ENCODE peak calls at places on chromosomes 7 and 10, in five cellular contexts. A, T, C, W and V are unnamed samples.

GRCh38 chr7:48426966-48427555 is 255.8 kb downstream of the ABCA13 start:
- DNase-seq in C (peak; percentile 31), T (peak; percentile 63), A (peak; percentile 77), W (no peak), V (peak; percentile 2)

GRCh38 chr10:72025832-72026231 is 61.6 kb downstream of the CHST3 start:
- DNase-seq in C (peak; percentile 74), A (no peak), W (no peak), T (peak; percentile 14), V (no peak)

GRCh38 chr7:73850781-73851207 is 8.5 kb upstream of the METTL27 start:
- DNase-seq in T (peak; percentile 98), W (no peak), A (peak; percentile 98), C (peak; percentile 63), V (peak; percentile 99)

GRCh38 chr7:51472017-51472296 is 155.3 kb upstream of the COBL start:
- DNase-seq in W (no peak), A (no peak), C (no peak), T (no peak), V (no peak)

GRCh38 chr7:151091003-151091402 is 4.7 kb downstream of the AGAP3 start:
- DNase-seq in T (no peak), A (no peak), C (no peak), W (no peak), V (no peak)

GRCh38 chr10:116952729-116953128 is 52.3 kb downstream of the SHTN1 start:
- DNase-seq in T (no peak), W (no peak), C (no peak), A (no peak), V (no peak)

GRCh38 chr10:24720096-24720495 is 3.6 kb downstream of the ARHGAP21 start:
- DNase-seq in T (no peak), A (no peak), C (no peak), W (no peak), V (no peak)

GRCh38 chr10:121243899-121244241 is 354.4 kb downstream of the FGFR2 start:
- DNase-seq in W (no peak), A (no peak), C (peak; percentile 38), T (no peak), V (no peak)

GRCh38 chr7:29364661-29365060 is 170.1 kb downstream of the CHN2 start:
- DNase-seq in W (no peak), T (no peak), A (no peak), C (no peak), V (no peak)

GRCh38 chr10:119428789-119429188 is 113.7 kb downstream of the RGS10 start:
- DNase-seq in T (peak; percentile 76), C (no peak), W (no peak), A (peak; percentile 88), V (no peak)

DNA sequence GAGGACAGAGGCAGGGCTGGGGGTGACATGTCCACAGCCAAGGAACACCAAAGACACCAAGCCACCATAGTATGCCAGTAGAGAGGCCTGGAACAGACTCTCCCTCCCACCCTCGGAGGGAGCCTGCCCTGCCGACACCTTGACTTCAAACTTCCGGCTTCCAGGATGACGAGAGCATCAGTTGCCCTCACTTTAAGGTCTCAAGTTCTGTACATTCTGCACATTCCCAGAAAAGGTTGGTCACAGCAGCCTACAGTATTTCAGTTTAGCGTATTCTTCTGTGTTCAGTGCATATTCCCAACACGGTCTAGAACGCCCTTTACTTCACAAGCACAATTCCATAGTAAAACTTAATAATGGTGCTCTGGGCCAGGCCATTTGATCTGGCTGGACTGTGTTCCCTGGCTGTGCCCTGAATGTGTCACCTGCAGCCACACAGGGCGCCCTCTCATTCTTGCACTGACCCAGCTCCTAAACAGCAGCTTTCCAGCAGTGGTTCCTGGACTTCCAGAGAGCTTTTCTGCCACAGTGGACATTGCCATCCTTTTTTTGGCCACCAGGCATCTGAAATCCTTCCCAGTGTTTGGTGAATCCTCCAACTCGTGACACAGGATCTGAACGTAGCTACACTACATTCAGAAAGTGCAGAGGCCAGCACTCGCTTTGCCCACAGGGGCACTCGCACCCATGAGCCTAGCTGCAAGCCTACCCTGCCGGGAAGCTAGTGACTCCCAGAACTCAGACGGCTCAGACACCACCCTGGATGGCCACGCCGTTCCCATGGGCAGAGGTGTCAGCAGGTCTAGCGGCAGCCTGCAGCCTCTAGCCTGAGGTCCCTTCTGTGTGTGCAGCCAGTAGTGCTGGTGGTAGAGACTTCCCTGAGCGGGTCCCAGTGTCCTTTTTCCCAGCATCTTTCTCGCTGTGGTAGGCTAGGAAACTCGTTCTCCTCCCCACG is 36.4 kb upstream of the INSIG1 start:
- DNase-seq in T (no peak), W (no peak), A (no peak), C (no peak), V (no peak)
- TF ChIP-seq CTCF in T (no peak), W (no peak), A (no peak), C (no peak), V (no peak)

DNA sequence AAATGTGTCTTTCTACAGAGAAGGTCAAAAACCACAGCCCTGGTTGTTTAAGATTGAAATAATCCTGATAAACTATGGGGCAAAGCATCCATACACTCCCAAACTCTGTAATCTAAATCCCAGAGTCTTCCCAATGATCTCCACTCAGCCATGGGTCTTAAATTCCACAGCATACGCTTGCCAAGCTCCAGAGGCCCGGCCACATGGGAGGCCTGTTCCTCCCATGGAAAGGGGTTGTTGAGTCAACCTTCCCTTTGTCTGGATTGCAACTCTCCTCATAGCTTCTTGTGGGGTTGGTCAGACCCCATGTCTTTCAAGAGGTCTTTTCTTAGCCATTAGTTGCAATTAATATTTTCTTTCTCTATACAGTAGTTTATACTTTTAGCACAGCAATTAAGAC is 718 bp upstream of the STEAP4 start:
- DNase-seq in C (no peak), A (no peak), W (no peak), T (no peak), V (no peak)
- H3K4me3 ChIP-seq in C (no peak overlapping the region), A (no peak overlapping the region), W (no peak overlapping the region), T (no peak overlapping the region), V (no peak overlapping the region)

DNA sequence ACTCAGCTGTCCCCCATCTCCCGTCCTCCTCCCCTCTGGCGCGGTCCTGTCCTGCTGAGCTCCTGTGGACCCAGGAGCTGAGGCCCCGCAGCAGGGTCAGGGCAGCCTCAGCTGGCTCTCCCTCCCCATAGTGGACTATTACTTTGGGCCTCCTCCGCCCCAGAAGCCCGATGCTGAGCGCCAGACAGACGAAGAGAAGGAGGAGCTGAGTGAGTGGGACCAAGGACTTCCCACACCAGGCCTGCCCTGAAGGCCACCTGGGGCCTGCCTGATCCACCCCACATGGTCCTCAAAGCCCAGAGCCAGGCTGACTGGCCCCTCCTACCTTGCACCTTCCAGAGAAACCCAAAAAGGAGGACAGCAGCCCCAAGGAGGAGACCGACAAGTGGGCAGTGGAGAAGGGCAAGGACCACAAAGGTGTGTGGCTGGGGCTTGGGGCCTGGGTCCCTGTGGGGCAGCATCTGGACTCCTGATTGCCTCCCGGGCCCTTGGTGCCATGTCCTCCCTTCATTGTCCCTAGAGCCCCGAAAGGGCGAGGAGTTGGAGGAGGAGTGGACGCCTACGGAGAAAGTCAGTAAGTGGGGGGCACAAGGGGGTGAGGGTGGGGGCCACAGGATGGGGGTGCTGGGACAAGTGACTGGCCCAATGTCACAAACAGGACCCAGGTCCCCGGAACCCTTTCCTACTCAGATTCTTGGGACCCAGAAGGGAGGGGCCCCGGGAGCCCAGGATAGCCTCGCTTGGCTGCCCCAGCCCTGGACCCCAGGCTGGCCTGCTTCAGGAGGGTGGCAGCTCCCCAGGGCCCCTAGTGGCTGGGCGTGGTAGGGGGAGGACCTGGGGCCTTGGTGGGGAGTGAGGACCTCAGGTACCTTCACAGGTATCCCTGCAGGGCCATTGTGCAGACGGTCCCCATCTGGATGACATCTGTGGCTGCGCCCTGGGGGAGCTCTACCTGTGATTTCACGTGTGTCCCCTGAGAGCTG is 4.9 kb downstream of the AEBP1 start:
- DNase-seq in T (no peak), W (no peak), A (no peak), C (no peak), V (no peak)
- TF ChIP-seq CTCF in T (no peak), W (no peak), A (no peak), C (no peak), V (peak; percentile 3)

GRCh38 chr10:11015371-11015934 is 2.2 kb upstream of the CELF2 start:
- DNase-seq in W (no peak), T (no peak), C (no peak), A (no peak), V (no peak)
- H3K4me3 ChIP-seq in W (no peak overlapping the region), T (no peak overlapping the region), C (no peak overlapping the region), A (no peak overlapping the region), V (no peak overlapping the region)

DNA sequence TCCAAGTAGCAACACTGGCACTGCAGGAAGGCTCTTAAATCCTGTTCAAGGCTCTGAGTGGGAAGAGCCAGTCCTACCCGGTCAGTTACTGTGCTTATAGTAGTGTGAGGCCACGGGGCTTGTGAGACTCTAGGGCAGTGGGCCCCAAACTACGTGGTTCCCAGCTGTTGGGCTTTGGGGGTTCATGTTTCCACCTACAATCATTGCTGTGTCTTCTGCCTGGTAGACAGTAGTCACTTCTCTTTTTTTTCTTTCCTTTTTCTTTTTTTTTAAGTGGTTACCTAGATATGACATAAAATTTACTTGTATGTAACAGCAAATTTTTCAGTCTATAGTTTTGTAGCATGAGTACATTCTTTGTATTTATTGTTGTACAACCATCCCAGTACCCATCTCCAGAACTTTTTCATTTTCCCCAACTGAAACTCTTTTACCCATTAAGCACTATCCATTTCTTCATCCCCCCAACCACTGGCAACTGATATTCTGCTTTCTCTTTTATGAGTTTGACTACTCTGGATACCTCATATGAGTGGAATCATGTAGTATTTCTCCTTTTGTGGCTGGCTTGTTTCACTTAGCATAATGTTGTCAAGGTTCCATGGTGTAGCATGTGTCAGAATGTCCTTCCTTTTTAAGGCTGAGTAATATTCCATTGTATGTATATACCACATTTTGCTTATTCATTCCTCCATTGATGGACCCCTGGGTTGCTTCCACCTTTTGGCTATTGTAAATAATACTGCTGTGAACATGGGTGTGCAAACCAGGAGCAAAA is 7.7 kb downstream of the UBTD1 start:
- DNase-seq in W (no peak), T (no peak), C (no peak), A (no peak), V (no peak)
- TF ChIP-seq CTCF in W (no peak), T (no peak), C (no peak), A (no peak), V (no peak)

DNA sequence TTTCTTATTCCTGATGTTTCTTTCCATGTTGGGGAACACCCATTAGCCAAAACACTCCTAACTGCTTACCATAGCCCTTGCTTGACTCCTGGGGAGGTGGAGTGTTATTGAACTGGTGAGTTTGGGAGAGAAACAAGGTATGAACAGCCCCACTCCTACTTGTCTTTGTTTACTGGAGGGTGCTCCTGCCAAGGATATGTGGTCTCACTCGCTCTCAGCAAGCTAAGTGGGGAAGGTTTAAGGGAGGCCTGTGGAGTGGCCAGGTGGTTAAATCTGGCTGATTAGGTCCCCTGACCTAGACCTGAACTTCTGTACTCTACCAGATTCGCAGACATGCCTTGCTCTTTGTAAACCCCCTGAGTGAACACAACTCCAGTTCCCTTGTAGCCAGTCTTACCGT is 300.1 kb downstream of the PTEN start:
- DNase-seq in T (no peak), A (no peak), C (no peak), W (no peak), V (no peak)
- H3K4me3 ChIP-seq in T (no peak overlapping the region), A (no peak overlapping the region), C (no peak overlapping the region), W (no peak overlapping the region), V (no peak overlapping the region)

GRCh38 chr7:23530355-23530754 is 1.4 kb downstream of the TRA2A start:
- DNase-seq in T (peak; percentile 30), W (no peak), C (peak; percentile 29), A (no peak), V (peak; percentile 45)
- TF ChIP-seq CTCF in T (peak; percentile 1), W (peak; percentile 37), C (no peak), A (no peak), V (peak; percentile 10)